ENCODE peak calls at places on chromosomes 11 and 22, in four cellular contexts. X is pancreas; R is CD8-positive, alpha-beta T cell; U is heart left ventricle. D is an unnamed sample. For H3K4me1, the result is how much of the 10 kb centered on the place peaks cover.

GRCh38 chr11:118304227-118304808 is at the start of gene CD3E:
- DNase-seq in X (no peak), U (no peak), R (peak), D (no peak)

GRCh38 chr11:61021661-61022212 is 50.3 kb downstream of the CD6 start:
- DNase-seq in U (no peak), R (peak), X (no peak), D (no peak)

GRCh38 chr22:44702479-44703219 is 645 bp downstream of the PRR5 start:
- DNase-seq in X (peak), R (peak), U (no peak), D (no peak)

GRCh38 chr22:47767403-47767802 is 1005.0 kb downstream of the TBC1D22A start:
- DNase-seq in U (no peak), R (no peak), X (no peak), D (no peak)

GRCh38 chr11:126815111-126815510 is 185.5 kb downstream of the KIRREL3 start:
- DNase-seq in U (no peak), R (no peak), X (no peak), D (no peak)

GRCh38 chr11:73414977-73415492 is 38.8 kb downstream of the RELT start:
- DNase-seq in U (no peak), R (no peak), X (no peak), D (no peak)

GRCh38 chr11:23778971-23779370 is 717.9 kb upstream of the LUZP2 start:
- DNase-seq in R (no peak), X (no peak), U (no peak), D (no peak)

GRCh38 chr11:61923166-61924015 is 6.0 kb upstream of the RAB3IL1 start:
- DNase-seq in U (peak), X (no peak), R (no peak), D (peak)

GRCh38 chr22:46361861-46362220 is 26.3 kb downstream of the TRMU start:
- DNase-seq in U (no peak), R (no peak), X (peak), D (no peak)

GRCh38 chr11:94194712-94195111 is 66.1 kb downstream of the PANX1 start:
- DNase-seq in R (no peak), X (no peak), U (no peak), D (no peak)

GRCh38 chr11:127653071-127653470 is 652.5 kb upstream of the KIRREL3 start:
- DNase-seq in R (no peak), X (no peak), U (no peak), D (no peak)

GRCh38 chr11:13446444-13446843 is 16.6 kb downstream of the BTBD10 start:
- DNase-seq in X (no peak), U (no peak), R (no peak), D (no peak)

GRCh38 chr11:19954899-19955298 is 205.4 kb downstream of the DBX1 start:
- DNase-seq in X (no peak), R (no peak), U (no peak), D (no peak)

GRCh38 chr11:12502041-12502440 is 124.7 kb downstream of the PARVA start:
- DNase-seq in R (no peak), U (no peak), X (no peak), D (no peak)

GRCh38 chr11:47907499-47907898 is 59.3 kb upstream of the NUP160 start:
- DNase-seq in X (no peak), R (no peak), U (no peak), D (no peak)

GRCh38 chr11:3213659-3214419 is 4.8 kb downstream of the MRGPRG start:
- DNase-seq in X (peak), U (no peak), R (no peak), D (no peak)

GRCh38 chr11:12643029-12643428 is 31.2 kb upstream of the TEAD1 start:
- DNase-seq in R (no peak), U (no peak), X (no peak), D (no peak)

GRCh38 chr11:44977493-44977984 is 26.9 kb upstream of the TP53I11 start:
- DNase-seq in X (no peak), R (no peak), U (no peak), D (no peak)

GRCh38 chr11:23097906-23098305 is 237.6 kb upstream of the CCDC179 start:
- DNase-seq in X (no peak), U (no peak), R (no peak), D (no peak)

GRCh38 chr22:41256898-41257260 is 16.1 kb upstream of the CHADL start:
- DNase-seq in R (no peak), U (no peak), X (no peak), D (peak)

GRCh38 chr11:128420943-128421342 is 166.4 kb downstream of the ETS1 start:
- DNase-seq in U (no peak), R (no peak), X (no peak), D (no peak)

GRCh38 chr11:1755344-1756023 is 5.1 kb upstream of the IFITM10 start:
- DNase-seq in X (peak), U (peak), R (no peak), D (peak)

GRCh38 chr22:19784396-19785175 is 24.0 kb downstream of the TBX1 start:
- DNase-seq in R (no peak), X (peak), U (no peak), D (no peak)

GRCh38 chr22:40583058-40583741 is 53.3 kb downstream of the MRTFA start:
- DNase-seq in R (no peak), X (no peak), U (no peak), D (no peak)

GRCh38 chr11:45457649-45458048 is 171.5 kb upstream of the SYT13 start:
- DNase-seq in X (no peak), U (no peak), R (no peak), D (no peak)

GRCh38 chr22:44037519-44038370 is 13.6 kb downstream of the PARVB start:
- DNase-seq in X (no peak), U (no peak), R (no peak), D (no peak)

GRCh38 chr11:64222651-64223000 is 3.4 kb downstream of the TRPT1 start:
- DNase-seq in X (no peak), U (no peak), R (no peak), D (peak)

GRCh38 chr11:68978626-68978930 is 2.2 kb downstream of the MRGPRD start:
- DNase-seq in R (no peak), X (no peak), U (no peak), D (no peak)

GRCh38 chr11:90447651-90448050 is 224.8 kb upstream of the CHORDC1 start:
- DNase-seq in X (no peak), R (no peak), U (no peak), D (no peak)

DNA sequence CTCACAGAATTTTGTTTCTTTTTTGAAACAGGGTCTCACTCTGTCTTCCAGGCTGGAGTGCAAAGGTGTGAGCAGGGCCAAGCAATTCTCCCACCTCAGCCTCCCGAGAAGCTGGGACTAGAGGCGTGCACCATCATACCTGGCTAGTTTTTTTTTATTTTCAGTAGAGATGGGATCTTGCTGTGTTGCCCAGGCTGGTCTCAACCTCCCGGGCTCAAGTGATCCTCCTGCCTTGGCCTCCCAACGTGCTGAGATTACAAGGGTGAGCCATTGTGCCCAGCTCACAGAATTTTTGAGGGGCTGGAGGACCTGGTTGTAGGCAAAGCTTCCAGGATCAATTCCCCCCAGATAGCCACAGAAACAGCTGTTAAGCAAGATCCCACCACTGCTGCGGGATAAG is 47.1 kb upstream of the RBFOX2 start:
- DNase-seq in X (no peak), R (no peak), U (no peak), D (no peak)
- H3K27ac ChIP-seq in X (no peak), R (no peak), U (no peak), D (no peak)

DNA sequence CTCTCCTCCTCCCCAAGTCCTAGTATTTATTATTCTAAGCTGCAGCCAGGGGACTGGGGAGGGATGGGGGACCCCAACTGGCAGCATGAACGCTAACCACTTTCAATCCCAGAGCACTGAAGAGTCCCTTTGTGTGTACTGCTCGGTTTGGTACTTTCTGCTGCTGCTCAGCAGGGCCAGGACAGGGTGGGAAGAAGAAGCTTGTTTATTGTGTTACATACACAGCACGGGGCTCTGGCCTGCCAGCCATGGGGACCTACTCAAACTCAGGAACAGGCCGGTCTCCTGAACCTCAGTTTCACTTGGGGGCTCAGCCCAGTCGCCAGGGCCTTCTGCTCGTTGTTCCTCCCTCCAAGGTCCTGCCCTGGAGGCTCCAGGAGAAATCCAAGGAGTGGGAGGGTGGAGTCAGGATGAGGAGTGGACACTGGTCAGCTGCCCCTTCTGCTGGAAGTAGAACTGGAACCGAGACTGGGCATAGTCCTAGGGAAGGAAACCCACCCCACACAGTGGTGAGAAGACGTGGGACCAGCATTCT is 616 bp upstream of the CPT1B start:
- DNase-seq in U (no peak), R (no peak), X (no peak), D (no peak)
- H3K4me1 ChIP-seq in U (under half), R (under half), X (under half), D (half or more)

DNA sequence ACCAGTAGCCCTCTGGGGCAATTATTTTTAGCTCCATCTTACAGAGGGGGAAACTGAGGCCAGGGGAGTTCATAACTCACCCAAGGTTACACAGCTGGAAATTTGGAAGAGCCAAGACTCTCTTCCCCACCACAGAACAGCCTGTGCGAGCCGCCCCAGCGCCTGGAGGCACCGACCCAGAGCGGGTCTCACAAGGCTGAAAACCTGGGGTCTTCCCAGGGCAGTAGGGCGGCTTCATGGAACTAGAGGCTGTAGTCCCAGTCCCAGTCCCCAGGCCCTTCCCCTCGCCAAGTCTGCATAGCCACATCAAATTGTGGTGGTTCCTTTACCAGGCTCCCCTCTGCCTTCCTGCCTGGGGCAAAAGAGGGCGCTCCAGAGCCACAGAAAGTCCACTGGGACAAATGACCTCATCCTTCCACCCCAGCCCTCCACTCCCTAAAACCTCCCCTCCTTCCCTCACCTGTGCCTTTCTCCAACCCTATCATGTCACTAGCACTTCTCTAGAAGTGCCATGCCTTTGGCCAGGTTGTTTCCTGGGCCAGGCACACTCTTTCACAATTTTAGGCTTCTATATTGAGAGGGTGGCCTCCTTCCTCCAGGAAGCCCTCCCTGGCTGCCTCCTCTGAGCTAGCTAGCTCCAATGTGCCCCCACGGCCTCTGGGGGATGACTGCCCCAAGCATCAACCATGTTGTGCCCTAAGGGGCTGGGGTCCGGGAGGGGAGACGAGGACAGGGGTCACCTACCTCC is 15.2 kb upstream of the CDC42EP1 start:
- DNase-seq in R (peak), U (peak), X (peak), D (peak)
- TF ChIP-seq CTCF in R (peak), U (peak), X (peak), D (peak)

GRCh38 chr11:57775474-57775873 is 13.9 kb downstream of the CTNND1 start:
- DNase-seq in R (no peak), U (peak), X (no peak), D (peak)

GRCh38 chr11:57770793-57771192 is 9.2 kb downstream of the CTNND1 start:
- DNase-seq in X (no peak), R (no peak), U (no peak), D (no peak)

GRCh38 chr11:57771365-57771764 is 9.8 kb downstream of the CTNND1 start:
- DNase-seq in R (no peak), U (no peak), X (no peak), D (no peak)

GRCh38 chr11:57772562-57772961 is 11.0 kb downstream of the CTNND1 start:
- DNase-seq in U (no peak), R (no peak), X (no peak), D (no peak)

DNA sequence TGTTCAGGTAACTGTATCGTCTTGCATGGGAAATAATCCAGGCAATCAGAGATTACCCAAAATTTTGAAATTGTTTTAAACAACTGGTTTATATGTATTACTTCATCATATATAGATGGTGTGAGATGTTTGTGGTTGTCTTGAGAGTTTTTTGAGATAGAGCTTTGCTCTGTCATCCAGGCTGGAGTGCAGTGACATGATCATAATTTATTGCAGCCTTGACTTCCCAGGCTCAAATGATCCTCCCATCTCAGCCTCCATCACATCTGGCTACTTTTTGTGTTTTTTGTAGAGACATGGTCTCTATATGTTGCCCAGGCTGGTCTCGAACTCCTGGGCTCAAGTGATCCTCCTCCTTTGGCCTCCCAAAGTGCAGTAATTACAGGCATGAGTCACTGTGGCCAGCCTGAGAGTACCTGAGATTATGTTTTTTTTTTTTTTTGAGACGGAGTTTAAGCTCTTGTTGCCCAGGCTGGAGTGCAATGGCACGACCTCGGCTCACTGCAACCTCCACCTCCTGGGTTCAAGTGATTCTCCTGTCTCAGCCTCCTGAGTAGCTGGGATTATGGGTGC is 11.5 kb downstream of the CTNND1 start:
- DNase-seq in U (no peak), X (no peak), R (no peak), D (no peak)
- H3K27ac ChIP-seq in U (no peak), X (no peak), R (no peak), D (no peak)

DNA sequence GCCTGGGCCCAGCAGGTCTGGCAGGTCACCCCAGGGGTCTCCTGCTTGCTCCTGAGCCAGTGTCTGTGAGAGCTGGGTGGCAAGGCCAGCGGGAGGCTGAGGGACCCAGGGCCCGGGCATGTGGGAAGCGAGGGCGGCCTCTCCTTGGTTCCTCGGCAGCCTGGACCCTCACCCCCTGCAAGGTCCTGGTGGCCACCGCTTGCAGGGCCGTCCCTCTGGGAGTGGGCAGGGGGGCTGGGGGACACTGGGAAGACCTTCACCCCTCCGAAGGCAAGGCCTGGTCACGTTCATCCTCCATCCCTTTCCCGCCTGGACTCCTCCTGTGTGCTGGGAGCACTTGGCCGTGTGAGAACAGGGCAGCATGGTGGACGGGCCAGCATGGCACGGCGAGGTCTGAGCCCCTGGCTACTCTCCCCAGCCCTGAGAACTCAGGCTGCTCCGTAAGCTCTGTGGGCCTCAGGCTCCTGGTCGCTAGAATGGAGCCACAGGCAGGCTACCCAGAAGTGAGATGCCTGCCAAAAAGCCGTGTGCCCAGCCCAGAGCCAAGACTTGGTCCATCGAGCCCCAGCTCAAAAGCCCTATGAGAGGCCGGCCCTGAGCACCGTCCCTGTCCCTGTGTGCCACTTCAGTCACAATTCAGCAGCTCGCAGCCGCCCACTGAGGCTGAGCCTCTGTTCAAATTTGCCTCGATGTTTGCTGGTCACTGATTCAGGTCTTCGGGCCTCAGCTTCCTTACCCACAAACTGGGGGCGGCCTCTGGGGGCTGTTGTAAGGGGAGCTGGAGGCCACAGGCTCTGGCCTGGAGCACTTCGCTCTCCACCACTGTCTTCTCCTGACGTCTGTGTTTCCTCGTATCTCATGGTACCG is 45.0 kb downstream of the IGLL1 start:
- DNase-seq in U (no peak), R (no peak), X (no peak), D (no peak)
- H3K4me1 ChIP-seq in U (under half), R (under half), X (under half), D (under half)

GRCh38 chr11:102309621-102310541 is 7.4 kb upstream of the BIRC3 start:
- DNase-seq in U (no peak), R (no peak), X (no peak), D (no peak)
- TF ChIP-seq CTCF in U (no peak), R (no peak), X (no peak), D (no peak)

DNA sequence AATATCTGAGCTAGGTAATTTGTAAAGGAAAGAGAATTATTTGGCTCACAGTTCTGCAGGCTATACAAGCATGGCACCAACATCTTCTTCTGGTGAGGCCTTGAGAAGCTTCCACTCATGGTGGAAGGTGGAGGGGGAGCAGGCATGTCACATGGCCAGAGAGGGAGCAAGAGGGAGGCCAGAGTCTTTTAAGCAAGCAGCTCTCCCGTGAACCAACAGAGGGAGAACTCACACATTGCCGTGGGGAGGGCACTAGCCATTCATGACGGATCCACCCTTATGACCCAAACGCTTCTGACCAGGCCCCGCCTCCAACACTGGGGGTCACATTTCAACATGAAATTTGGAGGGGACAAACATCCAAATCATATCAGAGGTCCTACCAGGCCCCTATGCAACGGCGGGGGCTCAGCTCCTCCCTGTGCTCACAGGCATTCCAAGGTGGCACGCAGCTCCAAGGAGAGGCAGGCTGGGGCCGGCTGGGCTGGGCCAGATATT is 4.6 kb downstream of the C11orf96 start:
- DNase-seq in R (no peak), X (no peak), U (no peak), D (no peak)
- H3K27ac ChIP-seq in R (no peak), X (no peak), U (peak), D (no peak)

GRCh38 chr11:85949798-85950197 is 94.6 kb downstream of the CCDC83 start:
- DNase-seq in R (no peak), X (no peak), U (no peak), D (no peak)
- H3K4me1 ChIP-seq in R (under half), X (under half), U (half or more), D (under half)

GRCh38 chr11:17353228-17354021 is 1.8 kb downstream of the NCR3LG1 start:
- DNase-seq in X (peak), U (peak), R (peak), D (peak)
- TF ChIP-seq CTCF in X (no peak), U (peak), R (no peak), D (no peak)